ENCODE peak calls at places on chromosomes 2 and 18, in seven cellular contexts. L is H9, O is IMR-90, H is mesendoderm, B is H1, W is mesenchymal stem cell, S is trophoblast cell. M is an unnamed sample.

GRCh38 chr2:184169366-184169765 is 429.0 kb upstream of the ZNF804A start:
- DNase-seq in H (peak), S (no peak), W (no peak), B (no peak), O (no peak), L (no peak), M (no peak)

GRCh38 chr18:22678486-22678885 is 254.6 kb upstream of the RBBP8 start:
- DNase-seq in W (no peak), L (no peak), S (no peak), O (no peak), B (no peak), H (no peak), M (no peak)

GRCh38 chr2:10414591-10414990 is 33.5 kb downstream of the ODC1 start:
- DNase-seq in O (peak), W (no peak), L (no peak), H (no peak), S (no peak), B (no peak), M (no peak)

GRCh38 chr2:59015027-59015426 is 773.9 kb upstream of the FANCL start:
- DNase-seq in W (no peak), S (no peak), B (no peak), O (no peak), L (no peak), H (no peak), M (no peak)

GRCh38 chr2:160464996-160465395 is 28.6 kb downstream of the RBMS1 start:
- DNase-seq in L (no peak), O (no peak), B (no peak), W (no peak), H (no peak), S (no peak), M (no peak)

GRCh38 chr2:164205347-164205746 is 415.9 kb downstream of the GRB14 start:
- DNase-seq in O (peak), B (no peak), W (peak), S (peak), H (no peak), L (no peak), M (no peak)

GRCh38 chr2:23330214-23330613 is 54.8 kb upstream of the KLHL29 start:
- DNase-seq in S (no peak), O (peak), L (peak), B (peak), W (peak), H (peak), M (peak)

GRCh38 chr2:237165405-237166276 is 80.0 kb downstream of the COPS8 start:
- DNase-seq in S (no peak), W (no peak), B (peak), L (peak), H (peak), O (peak), M (no peak)

GRCh38 chr18:48621815-48622555 is 83.2 kb downstream of the CTIF start:
- DNase-seq in L (no peak), H (no peak), W (no peak), S (no peak), B (no peak), O (peak), M (no peak)

GRCh38 chr18:37176307-37176934 is 347.5 kb downstream of the KIAA1328 start:
- DNase-seq in O (no peak), H (peak), L (no peak), B (no peak), W (no peak), S (no peak), M (no peak)

GRCh38 chr2:46997329-46997728 is 81.7 kb upstream of the MCFD2 start:
- DNase-seq in O (no peak), W (no peak), L (no peak), B (no peak), S (no peak), H (no peak), M (no peak)

GRCh38 chr2:115976916-115977315 is 1534.5 kb downstream of the DPP10 start:
- DNase-seq in S (peak), W (no peak), H (peak), O (no peak), B (no peak), L (no peak), M (no peak)

GRCh38 chr2:237411683-237412349 is 2.1 kb downstream of the COL6A3 start:
- DNase-seq in S (no peak), H (no peak), B (no peak), W (peak), O (peak), L (no peak), M (no peak)

GRCh38 chr2:202140522-202141292 is 67.7 kb downstream of the KIAA2012 start:
- DNase-seq in H (no peak), L (no peak), W (no peak), O (peak), B (no peak), S (no peak), M (no peak)

GRCh38 chr2:198101688-198102087 is 297.3 kb downstream of the PLCL1 start:
- DNase-seq in S (no peak), H (no peak), W (no peak), L (no peak), O (no peak), B (no peak), M (no peak)

GRCh38 chr2:12821656-12822055 is 104.9 kb downstream of the TRIB2 start:
- DNase-seq in S (no peak), O (no peak), L (no peak), B (no peak), H (no peak), W (no peak), M (no peak)

GRCh38 chr18:59908790-59909189 is 9.0 kb downstream of the PMAIP1 start:
- DNase-seq in O (peak), H (no peak), B (no peak), W (peak), L (no peak), S (no peak), M (no peak)

GRCh38 chr18:59909289-59910036 is 9.7 kb downstream of the PMAIP1 start:
- DNase-seq in L (no peak), B (no peak), W (peak), S (no peak), H (no peak), O (peak), M (no peak)

GRCh38 chr18:59910967-59911366 is 11.2 kb downstream of the PMAIP1 start:
- DNase-seq in L (no peak), W (peak), H (no peak), O (peak), B (no peak), S (no peak), M (no peak)

GRCh38 chr18:59912007-59912550 is 12.3 kb downstream of the PMAIP1 start:
- DNase-seq in L (no peak), H (no peak), W (peak), O (no peak), S (no peak), B (no peak), M (no peak)

DNA sequence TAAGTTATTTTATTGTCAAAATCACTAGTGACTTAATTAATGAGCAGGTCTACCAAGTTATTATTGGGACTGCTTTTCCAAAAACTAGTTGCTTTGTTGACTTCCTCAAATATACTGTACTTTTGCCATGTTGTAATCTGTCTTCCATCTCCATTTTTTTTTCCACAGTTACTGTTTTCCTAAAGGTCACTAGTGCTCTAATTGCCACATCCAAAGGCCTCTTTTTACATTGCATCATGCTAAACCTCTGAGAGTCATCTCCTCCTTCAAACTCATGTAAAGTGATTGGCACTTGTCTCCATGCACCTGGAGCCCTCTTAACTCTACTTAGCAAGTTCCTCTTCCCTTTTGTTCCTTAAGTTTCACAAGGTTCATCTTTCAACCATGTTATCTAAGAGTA is 11.8 kb downstream of the PMAIP1 start:
- DNase-seq in L (no peak), H (no peak), O (no peak), W (peak), S (no peak), B (no peak), M (no peak)
- H3K18ac ChIP-seq in L (no peak), H (no peak), O (peak), W (no peak), S (no peak), B (no peak), M (no peak)

GRCh38 chr2:106174056-106174455 is 20.0 kb downstream of the UXS1 start:
- DNase-seq in H (no peak), S (no peak), W (no peak), L (no peak), B (no peak), O (no peak), M (no peak)
- H3K4me2 ChIP-seq in H (no peak), S (no peak), W (no peak), L (no peak), B (no peak), O (no peak), M (no peak)

DNA sequence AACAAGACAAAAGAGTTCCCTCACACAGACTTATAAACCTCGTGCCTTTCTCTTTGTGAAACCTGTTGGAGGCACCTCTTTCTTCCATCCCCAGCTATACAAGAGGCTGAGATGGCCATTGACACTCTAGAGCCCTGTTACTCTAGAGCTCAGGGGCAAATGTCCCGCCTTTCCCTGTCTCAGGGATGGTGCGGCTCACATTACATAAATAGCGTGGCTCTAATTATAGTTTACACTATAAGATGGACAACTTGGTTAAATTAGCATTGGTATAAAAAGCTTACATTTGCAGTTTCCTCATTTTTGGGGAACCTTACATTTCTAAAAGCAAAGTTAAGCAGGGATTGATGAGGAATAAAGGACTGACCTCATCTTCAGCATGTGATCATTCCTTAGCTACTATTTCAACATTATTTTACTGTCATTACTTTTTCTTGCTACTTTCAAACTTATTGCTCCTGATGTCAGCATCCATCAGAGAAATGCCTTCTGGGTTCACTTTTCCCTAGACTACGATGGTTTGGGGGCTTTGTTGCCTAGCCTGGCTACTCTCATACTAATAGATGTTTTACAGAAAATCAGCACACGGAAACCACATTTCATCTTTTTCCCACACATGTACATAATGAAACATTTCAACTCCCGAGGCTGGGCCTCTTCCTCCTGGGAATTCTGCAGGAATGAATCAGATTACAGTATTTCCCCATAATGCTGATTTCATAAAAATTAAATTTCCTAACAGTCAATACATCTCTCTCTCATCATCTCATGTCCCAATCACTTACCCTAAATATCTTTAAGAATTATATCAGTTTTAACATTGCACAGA is 40.4 kb downstream of the FTCDNL1 start:
- DNase-seq in O (peak), H (no peak), B (no peak), S (no peak), L (no peak), W (no peak), M (no peak)
- H3K18ac ChIP-seq in O (peak), H (no peak), B (no peak), S (no peak), L (no peak), W (no peak), M (no peak)

GRCh38 chr2:178072000-178072382 is 586 bp downstream of the PDE11A start:
- DNase-seq in B (no peak), S (no peak), O (no peak), L (no peak), W (no peak), H (no peak), M (no peak)
- H3K4me2 ChIP-seq in B (peak), S (peak), O (no peak), L (peak), W (peak), H (no peak), M (no peak)

GRCh38 chr2:101238930-101239759 is 13.5 kb upstream of the CNOT11 start:
- DNase-seq in B (no peak), L (no peak), O (no peak), S (no peak), H (no peak), W (no peak), M (no peak)
- H3K18ac ChIP-seq in B (no peak), L (no peak), O (no peak), S (no peak), H (no peak), W (no peak), M (no peak)

GRCh38 chr2:227607969-227608368 is 6.7 kb downstream of the SCYGR3 start:
- DNase-seq in O (peak), L (no peak), B (no peak), S (no peak), H (no peak), W (no peak), M (no peak)
- H3K4me2 ChIP-seq in O (no peak), L (no peak), B (no peak), S (no peak), H (no peak), W (no peak), M (no peak)

GRCh38 chr18:39675916-39676315 is 2110.3 kb upstream of the CELF4 start:
- DNase-seq in H (no peak), W (no peak), S (peak), L (no peak), B (no peak), O (no peak), M (no peak)

GRCh38 chr18:39685303-39685902 is 2119.8 kb upstream of the CELF4 start:
- DNase-seq in H (peak), W (no peak), S (no peak), O (no peak), B (peak), L (peak), M (peak)

GRCh38 chr18:39675358-39675757 is 2109.8 kb upstream of the CELF4 start:
- DNase-seq in L (no peak), W (peak), O (peak), H (no peak), B (no peak), S (no peak), M (no peak)

DNA sequence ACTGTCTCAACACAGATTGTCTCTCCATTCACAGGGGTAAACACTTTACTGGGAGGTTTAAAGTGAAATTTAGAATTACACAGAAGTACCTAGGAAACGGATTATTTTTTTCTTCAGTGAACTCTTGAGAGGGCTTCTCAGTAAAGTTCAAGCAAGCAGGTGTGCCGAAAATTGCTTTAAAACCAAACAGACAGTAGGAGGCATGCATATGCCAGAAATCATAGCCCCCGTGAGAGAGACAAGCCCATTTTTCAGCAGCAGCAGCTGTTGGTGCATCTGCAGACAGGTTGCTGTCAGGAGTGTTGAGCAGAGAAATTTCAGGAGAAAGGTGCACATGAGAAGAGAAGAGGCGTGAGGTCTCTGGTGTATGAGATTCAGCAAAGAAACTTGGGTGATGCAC is 2115.5 kb upstream of the CELF4 start:
- DNase-seq in L (no peak), H (no peak), B (no peak), O (no peak), W (no peak), S (no peak), M (no peak)
- H3K18ac ChIP-seq in L (no peak), H (no peak), B (no peak), O (no peak), W (no peak), S (no peak), M (no peak)

DNA sequence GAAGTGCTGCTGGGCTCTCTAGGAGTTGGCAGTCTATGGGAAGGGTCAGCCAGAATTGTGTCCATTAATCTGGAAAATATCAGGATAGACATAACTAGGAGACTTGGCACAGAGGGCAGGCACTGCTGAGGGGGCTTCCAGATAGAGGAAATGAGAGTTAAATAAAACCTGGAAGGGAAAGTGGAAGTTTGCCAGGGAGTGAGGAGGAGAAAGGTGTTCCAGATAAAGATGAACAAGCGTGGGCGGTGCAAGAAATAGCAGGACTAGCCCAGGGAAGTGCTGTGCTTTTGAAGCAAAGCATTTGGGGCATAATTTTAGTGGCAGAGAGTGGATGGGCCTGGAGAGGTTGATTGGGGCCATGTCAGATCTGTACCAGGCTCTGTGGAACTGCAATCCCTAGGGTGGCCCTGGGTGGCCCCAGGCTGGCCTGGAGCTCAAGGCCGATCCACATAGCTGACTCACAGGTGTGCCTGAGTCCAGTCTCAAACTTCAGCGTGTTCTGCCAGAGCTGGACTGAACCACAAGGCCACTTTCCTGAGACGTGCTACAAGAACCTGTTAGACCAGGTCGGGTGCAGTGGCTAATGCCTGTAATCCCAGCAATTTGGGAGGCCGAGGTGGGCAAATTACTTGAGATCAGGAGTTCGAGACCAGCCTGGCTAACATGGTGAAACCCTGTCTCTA is 26.9 kb downstream of the GALM start:
- DNase-seq in O (no peak), L (no peak), S (peak), W (no peak), H (no peak), B (no peak), M (no peak)
- H3K4me2 ChIP-seq in O (no peak), L (no peak), S (no peak), W (no peak), H (no peak), B (no peak), M (no peak)

GRCh38 chr2:233022561-233022960 is 9.5 kb upstream of the NGEF start:
- DNase-seq in H (no peak), S (peak), O (no peak), W (no peak), L (no peak), B (no peak), M (no peak)

GRCh38 chr2:233020454-233020853 is 7.4 kb upstream of the NGEF start:
- DNase-seq in W (no peak), O (no peak), S (no peak), L (no peak), B (no peak), H (no peak), M (no peak)

GRCh38 chr2:233023007-233023760 is 9.3 kb upstream of the NEU2 start:
- DNase-seq in W (no peak), O (no peak), H (no peak), L (no peak), S (no peak), B (no peak), M (no peak)

GRCh38 chr2:233023761-233024410 is 8.6 kb upstream of the NEU2 start:
- DNase-seq in L (no peak), H (no peak), B (no peak), S (peak), O (no peak), W (no peak), M (no peak)

DNA sequence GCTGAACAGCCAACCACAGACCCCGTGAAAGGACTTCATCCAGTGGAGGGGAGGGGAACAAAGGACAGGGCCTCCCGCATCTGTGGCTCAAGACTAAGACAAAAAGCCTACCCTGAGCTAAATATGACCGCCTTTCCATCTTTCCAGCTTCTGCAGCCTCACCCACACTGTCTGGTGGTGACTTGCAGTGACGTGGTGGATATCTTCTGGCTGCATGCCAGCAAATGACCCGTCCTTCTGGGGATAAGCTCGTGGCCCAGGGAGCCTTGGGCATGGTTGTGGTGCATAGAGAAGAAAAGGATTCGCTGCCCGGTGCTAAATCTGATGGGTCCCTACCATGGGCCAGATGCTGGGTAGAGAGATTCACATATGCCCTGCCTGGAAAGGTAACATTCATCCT is 8.7 kb upstream of the NGEF start:
- DNase-seq in H (no peak), O (peak), B (no peak), W (no peak), L (no peak), S (no peak), M (no peak)
- H3K18ac ChIP-seq in H (no peak), O (no peak), B (no peak), W (no peak), L (no peak), S (no peak), M (peak)